ENCODE peak calls at places on chromosome 14, in seven cellular contexts. N is K562, X is body of pancreas, I is A549, T is suprapubic skin, P is testis, C is heart left ventricle. W is an unnamed sample.

GRCh38 chr14:61147898-61148549 is 133.1 kb downstream of the TMEM30B start:
- DNase-seq in N (no peak), X (no peak), I (no peak), T (no peak), P (no peak), C (peak), W (no peak)

GRCh38 chr14:22039938-22040780 is 366.5 kb upstream of the OR4E1 start:
- DNase-seq in N (no peak), X (no peak), I (peak), T (no peak), P (no peak), C (no peak), W (no peak)

GRCh38 chr14:100849432-100849831 is 23.5 kb downstream of the MEG3 start:
- DNase-seq in N (no peak), X (no peak), I (no peak), T (no peak), P (no peak), C (no peak), W (no peak)

GRCh38 chr14:34701808-34702207 is 12.6 kb downstream of the CFL2 start:
- DNase-seq in N (no peak), X (no peak), I (no peak), T (no peak), P (no peak), C (no peak), W (no peak)

GRCh38 chr14:71952381-71953363 is 20.4 kb downstream of the RGS6 start:
- DNase-seq in N (no peak), X (no peak), I (no peak), T (no peak), P (no peak), C (no peak), W (no peak)

GRCh38 chr14:61643546-61643945 is 51.8 kb upstream of the HIF1A start:
- DNase-seq in N (no peak), X (no peak), I (no peak), T (no peak), P (no peak), C (no peak), W (no peak)

GRCh38 chr14:85516239-85517112 is 13.5 kb upstream of the FLRT2 start:
- DNase-seq in N (no peak), X (no peak), I (no peak), T (no peak), P (no peak), C (no peak), W (no peak)

GRCh38 chr14:69612014-69612758 is 790 bp downstream of the SUSD6 start:
- DNase-seq in N (no peak), X (peak), I (no peak), T (peak), P (peak), C (peak), W (no peak)

GRCh38 chr14:78319826-78320635 is 149.9 kb downstream of the NRXN3 start:
- DNase-seq in N (peak), X (no peak), I (no peak), T (no peak), P (no peak), C (no peak), W (no peak)

GRCh38 chr14:74493343-74494261 is at the start of gene ISCA2:
- DNase-seq in N (peak), X (peak), I (peak), T (peak), P (peak), C (peak), W (peak)
- TF ChIP-seq POLR2A in N (peak), X (peak), I (peak), T (no peak), P (peak), C (peak), W (no peak)

GRCh38 chr14:105093426-105094192 is 28.4 kb upstream of the GPR132 start:
- DNase-seq in N (peak), X (peak), I (peak), T (peak), P (peak), C (peak), W (peak)
- TF ChIP-seq POLR2A in N (no peak), X (peak), I (peak), T (no peak), P (no peak), C (no peak), W (no peak)

GRCh38 chr14:20454359-20454644 is 310 bp downstream of the OSGEP start:
- DNase-seq in N (no peak), X (peak), I (peak), T (no peak), P (peak), C (no peak), W (peak)

GRCh38 chr14:20456971-20457370 is 1.9 kb downstream of the APEX1 start:
- DNase-seq in N (no peak), X (peak), I (no peak), T (no peak), P (no peak), C (no peak), W (peak)

GRCh38 chr14:20454645-20455354 is at the start of the genes APEX1 and OSGEP:
- DNase-seq in N (peak), X (peak), I (peak), T (peak), P (peak), C (peak), W (peak)

GRCh38 chr14:20458031-20458789 is 3.0 kb downstream of the PIP4P1 start:
- DNase-seq in N (no peak), X (no peak), I (no peak), T (no peak), P (no peak), C (no peak), W (no peak)

GRCh38 chr14:20455355-20456300 is 602 bp downstream of the APEX1 start:
- DNase-seq in N (peak), X (no peak), I (no peak), T (peak), P (no peak), C (no peak), W (peak)
- TF ChIP-seq POLR2A in N (peak), X (no peak), I (no peak), T (no peak), P (no peak), C (no peak), W (no peak)

DNA sequence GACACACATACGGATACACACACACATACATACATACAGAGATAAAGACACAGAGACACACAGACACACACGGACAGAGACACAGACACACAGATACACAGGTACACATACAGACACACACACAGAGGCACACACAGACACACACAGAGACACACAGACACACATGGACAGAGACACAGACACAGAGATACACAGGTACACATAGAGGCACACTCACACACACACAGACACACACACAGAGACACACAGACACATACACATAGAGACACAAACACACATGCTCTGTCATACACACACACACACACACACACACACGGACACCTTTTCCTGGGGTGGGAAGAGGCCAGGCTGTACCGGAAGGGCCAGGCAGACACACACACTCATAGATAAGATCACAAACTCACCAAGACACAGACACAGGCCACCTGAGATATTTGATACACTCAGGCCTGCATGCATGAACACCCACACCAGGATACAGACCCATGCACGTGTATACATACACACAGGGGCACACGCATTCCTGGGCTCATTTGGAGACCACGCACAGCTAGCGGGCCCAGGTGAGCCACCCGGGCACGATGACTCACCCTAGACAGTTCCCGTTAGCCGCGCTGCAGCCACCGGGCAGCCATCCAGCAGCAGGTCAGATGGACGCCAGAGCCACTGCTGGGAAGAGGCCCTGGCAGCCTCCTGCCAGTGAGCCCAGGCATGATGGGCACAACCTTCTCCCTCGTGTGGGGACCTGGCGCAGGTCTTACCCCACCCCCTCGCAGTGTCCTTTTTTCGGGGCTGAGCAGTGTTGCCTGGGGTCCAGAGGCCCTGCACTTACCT is 1.8 kb upstream of the AHNAK2 start:
- DNase-seq in N (no peak), X (peak), I (peak), T (peak), P (peak), C (peak), W (peak)
- TF ChIP-seq POLR2A in N (no peak), X (no peak), I (no peak), T (no peak), P (no peak), C (no peak), W (no peak)

DNA sequence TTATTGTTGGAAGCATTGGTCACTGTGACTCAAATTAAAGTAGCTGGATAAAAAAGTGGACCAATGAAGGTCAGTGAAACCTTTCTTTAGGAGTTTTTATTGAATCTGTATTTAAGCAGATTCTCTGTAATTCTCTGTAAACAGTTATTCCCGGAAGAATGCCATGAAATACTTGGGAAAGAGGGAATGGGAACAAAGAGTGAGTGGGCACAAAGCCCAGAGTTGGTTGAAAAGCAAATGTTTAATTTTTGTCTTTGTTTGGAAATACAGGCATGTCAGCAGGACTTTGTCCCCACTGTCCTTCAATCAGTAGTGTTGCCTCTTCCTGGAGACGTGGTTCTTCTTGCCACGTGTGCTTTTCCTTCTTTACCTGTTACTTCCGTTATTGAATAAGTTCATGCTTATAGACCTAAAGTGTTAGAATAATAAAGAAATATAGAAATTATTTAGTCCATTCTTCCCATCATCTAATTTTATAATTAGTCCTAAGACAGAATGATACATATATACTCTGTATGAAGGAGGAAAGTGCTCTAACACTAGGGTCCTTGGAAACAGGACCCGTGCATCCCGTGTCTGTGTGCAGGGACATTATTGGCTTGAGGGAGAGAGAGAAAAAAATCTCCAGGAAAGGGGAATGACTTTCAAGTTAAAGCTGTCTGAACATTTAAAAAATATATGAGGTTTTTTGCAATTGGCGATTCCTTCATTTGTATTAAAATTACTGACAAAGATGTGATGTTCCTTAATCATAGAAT is 2.0 kb upstream of the ANG start:
- DNase-seq in N (no peak), X (peak), I (peak), T (no peak), P (no peak), C (no peak), W (no peak)
- TF ChIP-seq POLR2A in N (no peak), X (no peak), I (no peak), T (no peak), P (no peak), C (no peak), W (no peak)

GRCh38 chr14:102316746-102317563 is 2.6 kb upstream of the ZNF839 start:
- DNase-seq in N (peak), X (peak), I (peak), T (peak), P (peak), C (peak), W (peak)
- TF ChIP-seq POLR2A in N (no peak), X (peak), I (no peak), T (no peak), P (no peak), C (peak), W (no peak)